ENCODE peak calls at places on chromosomes 12 and 14, in five cellular contexts. One of them, this sample, is unnamed.

GRCh38 chr14:78399316-78399889 is 229.2 kb downstream of the NRXN3 start:
- DNase-seq in fibroblast of lung: peak
- DNase-seq in cardiac fibroblast: peak
- DNase-seq in WERI-Rb-1: no peak
- DNase-seq in lower lobe of right lung: no peak
- DNase-seq in this sample: no peak

GRCh38 chr12:95204141-95204866 is 13.0 kb downstream of the FGD6 start:
- DNase-seq in cardiac fibroblast: peak
- DNase-seq in WERI-Rb-1: no peak
- DNase-seq in lower lobe of right lung: peak
- DNase-seq in fibroblast of lung: peak
- DNase-seq in this sample: peak

GRCh38 chr12:52903855-52904508 is 894 bp downstream of the KRT8 start:
- DNase-seq in lower lobe of right lung: peak
- DNase-seq in WERI-Rb-1: no peak
- DNase-seq in fibroblast of lung: peak
- DNase-seq in cardiac fibroblast: peak
- DNase-seq in this sample: no peak

GRCh38 chr12:67161322-67161918 is 107.7 kb upstream of the CAND1 start:
- DNase-seq in WERI-Rb-1: peak
- DNase-seq in fibroblast of lung: peak
- DNase-seq in cardiac fibroblast: peak
- DNase-seq in lower lobe of right lung: no peak
- DNase-seq in this sample: no peak

GRCh38 chr12:100706029-100706428 is 88.5 kb upstream of the ANO4 start:
- DNase-seq in WERI-Rb-1: no peak
- DNase-seq in cardiac fibroblast: peak
- DNase-seq in lower lobe of right lung: no peak
- DNase-seq in fibroblast of lung: peak
- DNase-seq in this sample: no peak

GRCh38 chr12:72178871-72179270 is 93.3 kb upstream of the TRHDE start:
- DNase-seq in WERI-Rb-1: no peak
- DNase-seq in cardiac fibroblast: no peak
- DNase-seq in fibroblast of lung: no peak
- DNase-seq in lower lobe of right lung: no peak
- DNase-seq in this sample: no peak

GRCh38 chr12:42589465-42590323 is at the start of gene PRICKLE1:
- DNase-seq in WERI-Rb-1: peak
- DNase-seq in lower lobe of right lung: peak
- DNase-seq in fibroblast of lung: peak
- DNase-seq in cardiac fibroblast: peak
- DNase-seq in this sample: no peak

GRCh38 chr12:101566318-101566717 is 28.5 kb upstream of the MYBPC1 start:
- DNase-seq in WERI-Rb-1: no peak
- DNase-seq in cardiac fibroblast: no peak
- DNase-seq in fibroblast of lung: no peak
- DNase-seq in lower lobe of right lung: no peak
- DNase-seq in this sample: no peak

GRCh38 chr14:68440776-68441175 is 352.1 kb downstream of the ZFP36L1 start:
- DNase-seq in cardiac fibroblast: no peak
- DNase-seq in fibroblast of lung: peak
- DNase-seq in WERI-Rb-1: no peak
- DNase-seq in lower lobe of right lung: no peak
- DNase-seq in this sample: no peak

GRCh38 chr14:61345144-61345482 is 23.7 kb downstream of the PRKCH start:
- DNase-seq in fibroblast of lung: no peak
- DNase-seq in WERI-Rb-1: no peak
- DNase-seq in lower lobe of right lung: no peak
- DNase-seq in cardiac fibroblast: no peak
- DNase-seq in this sample: no peak

GRCh38 chr14:105690671-105691070 is 164.3 kb downstream of the TMEM121 start:
- DNase-seq in fibroblast of lung: no peak
- DNase-seq in WERI-Rb-1: no peak
- DNase-seq in lower lobe of right lung: no peak
- DNase-seq in cardiac fibroblast: no peak
- DNase-seq in this sample: no peak

GRCh38 chr14:50013198-50013918 is 103.0 kb downstream of the VCPKMT start:
- DNase-seq in fibroblast of lung: no peak
- DNase-seq in lower lobe of right lung: no peak
- DNase-seq in WERI-Rb-1: no peak
- DNase-seq in cardiac fibroblast: no peak
- DNase-seq in this sample: no peak

GRCh38 chr12:56990648-56991318 is 15.6 kb downstream of the ZBTB39 start:
- DNase-seq in fibroblast of lung: no peak
- DNase-seq in cardiac fibroblast: no peak
- DNase-seq in WERI-Rb-1: no peak
- DNase-seq in lower lobe of right lung: no peak
- DNase-seq in this sample: no peak

GRCh38 chr14:75794615-75795038 is 133.6 kb downstream of the TTLL5 start:
- DNase-seq in lower lobe of right lung: no peak
- DNase-seq in cardiac fibroblast: peak
- DNase-seq in WERI-Rb-1: peak
- DNase-seq in fibroblast of lung: peak
- DNase-seq in this sample: no peak

GRCh38 chr12:127107744-127108143 is 1159.2 kb upstream of the TMEM132C start:
- DNase-seq in WERI-Rb-1: no peak
- DNase-seq in fibroblast of lung: no peak
- DNase-seq in cardiac fibroblast: no peak
- DNase-seq in lower lobe of right lung: no peak
- DNase-seq in this sample: no peak

GRCh38 chr14:81423504-81423903 is 23.4 kb upstream of the STON2 start:
- DNase-seq in cardiac fibroblast: no peak
- DNase-seq in WERI-Rb-1: no peak
- DNase-seq in fibroblast of lung: no peak
- DNase-seq in lower lobe of right lung: peak
- DNase-seq in this sample: no peak

GRCh38 chr14:68507544-68508081 is 285.3 kb downstream of the ZFP36L1 start:
- DNase-seq in fibroblast of lung: no peak
- DNase-seq in cardiac fibroblast: no peak
- DNase-seq in lower lobe of right lung: no peak
- DNase-seq in WERI-Rb-1: no peak
- DNase-seq in this sample: no peak

GRCh38 chr14:99595034-99595433 is 9.0 kb downstream of the CCDC85C start:
- DNase-seq in lower lobe of right lung: no peak
- DNase-seq in fibroblast of lung: no peak
- DNase-seq in cardiac fibroblast: no peak
- DNase-seq in WERI-Rb-1: no peak
- DNase-seq in this sample: no peak

GRCh38 chr12:43291516-43291915 is 260.5 kb downstream of the ADAMTS20 start:
- DNase-seq in fibroblast of lung: peak
- DNase-seq in WERI-Rb-1: no peak
- DNase-seq in lower lobe of right lung: no peak
- DNase-seq in cardiac fibroblast: peak
- DNase-seq in this sample: no peak

GRCh38 chr14:75847584-75847983 is 134.2 kb downstream of the TGFB3 start:
- DNase-seq in cardiac fibroblast: no peak
- DNase-seq in fibroblast of lung: no peak
- DNase-seq in lower lobe of right lung: no peak
- DNase-seq in WERI-Rb-1: no peak
- DNase-seq in this sample: no peak

GRCh38 chr12:56760460-56760859 is 2.7 kb upstream of the HSD17B6 start:
- DNase-seq in lower lobe of right lung: no peak
- DNase-seq in fibroblast of lung: no peak
- DNase-seq in WERI-Rb-1: no peak
- DNase-seq in cardiac fibroblast: no peak
- DNase-seq in this sample: no peak

GRCh38 chr12:129762436-129762835 is 141.4 kb downstream of the TMEM132D start:
- DNase-seq in lower lobe of right lung: no peak
- DNase-seq in WERI-Rb-1: no peak
- DNase-seq in cardiac fibroblast: no peak
- DNase-seq in fibroblast of lung: no peak
- DNase-seq in this sample: no peak

GRCh38 chr12:57591567-57592325 is 754 bp downstream of the PIP4K2C start:
- DNase-seq in fibroblast of lung: no peak
- DNase-seq in WERI-Rb-1: peak
- DNase-seq in lower lobe of right lung: no peak
- DNase-seq in cardiac fibroblast: no peak
- DNase-seq in this sample: no peak

GRCh38 chr12:47755655-47756562 is 2.8 kb downstream of the RAPGEF3 start:
- DNase-seq in WERI-Rb-1: no peak
- DNase-seq in fibroblast of lung: no peak
- DNase-seq in lower lobe of right lung: peak
- DNase-seq in cardiac fibroblast: no peak
- DNase-seq in this sample: no peak

GRCh38 chr14:104285483-104285790 is 147.1 kb downstream of the KIF26A start:
- DNase-seq in lower lobe of right lung: no peak
- DNase-seq in fibroblast of lung: no peak
- DNase-seq in WERI-Rb-1: no peak
- DNase-seq in cardiac fibroblast: no peak
- DNase-seq in this sample: no peak

GRCh38 chr12:129185855-129186254 is 332.6 kb downstream of the GLT1D1 start:
- DNase-seq in lower lobe of right lung: no peak
- DNase-seq in WERI-Rb-1: no peak
- DNase-seq in cardiac fibroblast: no peak
- DNase-seq in fibroblast of lung: no peak
- DNase-seq in this sample: no peak

GRCh38 chr14:105419055-105419304 is 647 bp upstream of the MTA1 start:
- DNase-seq in WERI-Rb-1: no peak
- DNase-seq in cardiac fibroblast: no peak
- DNase-seq in fibroblast of lung: no peak
- DNase-seq in lower lobe of right lung: no peak
- DNase-seq in this sample: no peak

GRCh38 chr12:15575797-15576560 is 213.2 kb downstream of the EPS8 start:
- DNase-seq in WERI-Rb-1: no peak
- DNase-seq in cardiac fibroblast: no peak
- DNase-seq in fibroblast of lung: no peak
- DNase-seq in lower lobe of right lung: no peak
- DNase-seq in this sample: no peak
- TF ChIP-seq CTCF in WERI-Rb-1: no peak
- TF ChIP-seq CTCF in cardiac fibroblast: no peak
- TF ChIP-seq CTCF in fibroblast of lung: no peak
- TF ChIP-seq CTCF in lower lobe of right lung: no peak
- TF ChIP-seq CTCF in this sample: no peak

GRCh38 chr12:106310687-106311086 is 8.2 kb downstream of the TCP11L2 start:
- DNase-seq in fibroblast of lung: no peak
- DNase-seq in lower lobe of right lung: no peak
- DNase-seq in cardiac fibroblast: no peak
- DNase-seq in WERI-Rb-1: no peak
- DNase-seq in this sample: no peak

GRCh38 chr12:106308611-106309010 is 6.1 kb downstream of the TCP11L2 start:
- DNase-seq in lower lobe of right lung: no peak
- DNase-seq in WERI-Rb-1: no peak
- DNase-seq in fibroblast of lung: no peak
- DNase-seq in cardiac fibroblast: no peak
- DNase-seq in this sample: no peak

GRCh38 chr12:106311139-106311538 is 8.6 kb downstream of the TCP11L2 start:
- DNase-seq in WERI-Rb-1: no peak
- DNase-seq in lower lobe of right lung: no peak
- DNase-seq in cardiac fibroblast: no peak
- DNase-seq in fibroblast of lung: no peak
- DNase-seq in this sample: no peak

GRCh38 chr12:106307176-106307575 is 4.6 kb downstream of the TCP11L2 start:
- DNase-seq in lower lobe of right lung: no peak
- DNase-seq in cardiac fibroblast: no peak
- DNase-seq in WERI-Rb-1: no peak
- DNase-seq in fibroblast of lung: no peak
- DNase-seq in this sample: no peak

DNA sequence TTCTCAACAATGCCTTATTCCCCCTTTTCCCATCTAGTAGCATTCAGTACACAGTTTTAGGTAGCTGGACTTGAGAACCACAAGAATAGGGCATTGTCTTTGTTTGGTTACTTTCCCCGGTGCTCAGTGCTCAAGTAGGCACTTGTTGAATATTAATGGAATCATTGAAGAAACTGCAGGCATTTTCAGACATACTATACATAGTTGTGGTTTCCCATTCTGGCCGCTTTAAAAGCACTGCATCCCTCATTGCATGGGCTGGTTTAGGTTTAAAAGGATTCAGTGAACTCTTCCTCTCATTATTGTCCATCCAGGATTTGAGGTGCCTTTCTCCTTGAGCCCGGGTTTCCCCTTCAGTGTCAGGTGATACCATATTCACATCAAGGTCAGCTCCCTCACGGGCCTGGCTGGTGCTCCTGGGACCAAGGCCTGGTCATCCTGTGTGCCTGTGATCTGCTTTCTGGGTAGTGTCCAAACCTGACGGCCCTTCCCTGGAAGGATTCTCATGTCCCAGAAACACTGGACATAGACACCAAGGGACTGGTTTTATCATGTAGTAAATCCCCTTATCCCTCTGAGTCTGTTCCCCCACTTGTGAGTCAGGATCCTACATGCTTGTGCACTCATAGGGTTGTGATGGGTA is 7.3 kb downstream of the TCP11L2 start:
- DNase-seq in WERI-Rb-1: no peak
- DNase-seq in fibroblast of lung: peak
- DNase-seq in lower lobe of right lung: no peak
- DNase-seq in cardiac fibroblast: peak
- DNase-seq in this sample: no peak
- TF ChIP-seq CTCF in WERI-Rb-1: no peak
- TF ChIP-seq CTCF in fibroblast of lung: no peak
- TF ChIP-seq CTCF in lower lobe of right lung: no peak
- TF ChIP-seq CTCF in cardiac fibroblast: no peak
- TF ChIP-seq CTCF in this sample: no peak

GRCh38 chr14:102926104-102926503 is 3.6 kb downstream of the AMN start:
- DNase-seq in cardiac fibroblast: no peak
- DNase-seq in fibroblast of lung: no peak
- DNase-seq in WERI-Rb-1: no peak
- DNase-seq in lower lobe of right lung: peak
- DNase-seq in this sample: no peak

GRCh38 chr14:102923201-102923919 is 897 bp downstream of the AMN start:
- DNase-seq in lower lobe of right lung: peak
- DNase-seq in fibroblast of lung: no peak
- DNase-seq in cardiac fibroblast: no peak
- DNase-seq in WERI-Rb-1: no peak
- DNase-seq in this sample: no peak

GRCh38 chr14:102923920-102924486 is 1.5 kb downstream of the AMN start:
- DNase-seq in fibroblast of lung: no peak
- DNase-seq in WERI-Rb-1: no peak
- DNase-seq in lower lobe of right lung: peak
- DNase-seq in cardiac fibroblast: no peak
- DNase-seq in this sample: no peak

GRCh38 chr14:102925646-102926045 is 3.2 kb downstream of the AMN start:
- DNase-seq in WERI-Rb-1: no peak
- DNase-seq in cardiac fibroblast: no peak
- DNase-seq in lower lobe of right lung: peak
- DNase-seq in fibroblast of lung: no peak
- DNase-seq in this sample: no peak

GRCh38 chr14:102924632-102925588 is 2.4 kb downstream of the AMN start:
- DNase-seq in cardiac fibroblast: no peak
- DNase-seq in lower lobe of right lung: peak
- DNase-seq in fibroblast of lung: no peak
- DNase-seq in WERI-Rb-1: no peak
- DNase-seq in this sample: no peak
- TF ChIP-seq CTCF in cardiac fibroblast: peak
- TF ChIP-seq CTCF in lower lobe of right lung: no peak
- TF ChIP-seq CTCF in fibroblast of lung: peak
- TF ChIP-seq CTCF in WERI-Rb-1: peak
- TF ChIP-seq CTCF in this sample: no peak

DNA sequence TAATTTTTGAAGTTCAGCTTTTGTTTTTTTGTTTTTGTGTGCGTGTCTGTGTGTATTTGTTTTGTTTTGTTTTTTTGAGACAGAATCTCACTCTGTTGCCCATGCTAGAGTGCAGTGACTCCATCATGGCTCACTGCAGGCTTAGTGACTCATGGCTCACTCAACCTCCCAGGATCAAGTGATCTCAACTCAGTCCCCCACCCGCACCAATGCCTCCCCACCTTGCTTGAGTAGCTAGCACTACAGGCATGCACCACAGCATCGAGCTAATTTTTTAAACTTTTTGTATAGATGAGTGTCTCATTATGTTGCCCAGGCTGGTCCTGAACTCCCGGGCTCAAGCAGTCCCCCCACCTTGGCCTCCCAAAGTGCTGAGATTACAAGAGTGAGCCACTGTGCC is 981.4 kb downstream of the BCL11B start:
- DNase-seq in cardiac fibroblast: no peak
- DNase-seq in WERI-Rb-1: no peak
- DNase-seq in lower lobe of right lung: no peak
- DNase-seq in fibroblast of lung: no peak
- DNase-seq in this sample: no peak
- TF ChIP-seq CTCF in cardiac fibroblast: no peak
- TF ChIP-seq CTCF in WERI-Rb-1: no peak
- TF ChIP-seq CTCF in lower lobe of right lung: no peak
- TF ChIP-seq CTCF in fibroblast of lung: no peak
- TF ChIP-seq CTCF in this sample: no peak

This sample was measured in CD14-positive monocyte.